ENCODE peak calls at places on chromosomes 11 and 22, in six cellular contexts. V is GM20000; J is cardiac muscle cell; E is pons; T is H4; Z is naive thymus-derived CD8-positive, alpha-beta T cell. X is an unnamed sample.

GRCh38 chr11:76671626-76672309 is 1.2 kb upstream of the LRRC32 start:
- DNase-seq in J (no peak), V (no peak), Z (no peak), T (no peak), E (no peak), X (no peak)

GRCh38 chr11:134502153-134502550 is 90.1 kb upstream of the B3GAT1 start:
- DNase-seq in V (no peak), E (no peak), J (no peak), Z (no peak), T (no peak), X (no peak)

GRCh38 chr22:19598054-19598855 is 74.0 kb upstream of the CLDN5 start:
- DNase-seq in J (no peak), E (no peak), V (peak; percentile 5), Z (no peak), T (no peak), X (no peak)

GRCh38 chr11:70078796-70079616 is 889 bp downstream of the ANO1 start:
- DNase-seq in E (no peak), T (no peak), J (no peak), V (no peak), Z (no peak), X (no peak)

GRCh38 chr11:121870202-121871045 is 245.6 kb downstream of the BLID start:
- DNase-seq in J (peak; percentile 48), E (no peak), Z (no peak), V (no peak), T (no peak), X (no peak)

GRCh38 chr11:94876645-94877445 is 96.5 kb downstream of the CWC15 start:
- DNase-seq in J (peak; percentile 97), Z (no peak), V (peak; percentile 79), T (peak; percentile 96), E (peak; percentile 79), X (peak; percentile 96)

GRCh38 chr11:108224908-108225786 is 2.3 kb downstream of the ATM start:
- DNase-seq in V (no peak), E (peak; percentile 60), J (no peak), T (no peak), Z (peak; percentile 65), X (no peak)

GRCh38 chr11:133809525-133810178 is 35.7 kb downstream of the SPATA19 start:
- DNase-seq in T (no peak), Z (no peak), V (no peak), E (no peak), J (peak; percentile 15), X (no peak)

GRCh38 chr11:69930081-69931059 is 111.2 kb upstream of the FGF3 start:
- DNase-seq in Z (no peak), E (no peak), J (no peak), V (no peak), T (no peak), X (no peak)

GRCh38 chr11:10823152-10823579 is 14.4 kb upstream of the EIF4G2 start:
- DNase-seq in E (no peak), V (peak; percentile 33), T (no peak), J (no peak), Z (no peak), X (no peak)

GRCh38 chr11:113484223-113484622 is 9.0 kb upstream of the DRD2 start:
- DNase-seq in E (no peak), Z (no peak), J (no peak), V (no peak), T (no peak), X (no peak)